ENCODE peak calls at places on chromosome 19, in eight cellular contexts. One of them, this sample, is unnamed.

GRCh38 chr19:38375748-38376147 is 1.4 kb downstream of the PSMD8 start:
- DNase-seq in AG09319: no peak
- DNase-seq in cardiac fibroblast: peak; percentile 23
- DNase-seq in mucosa of descending colon: no peak
- DNase-seq in glutamatergic neuron: no peak
- DNase-seq in GM23338: no peak
- DNase-seq in tibial nerve: no peak
- DNase-seq in endothelial cell: no peak
- DNase-seq in this sample: no peak

GRCh38 chr19:40210919-40211318 is 7.3 kb downstream of the TTC9B start:
- DNase-seq in glutamatergic neuron: no peak
- DNase-seq in AG09319: no peak
- DNase-seq in mucosa of descending colon: no peak
- DNase-seq in endothelial cell: no peak
- DNase-seq in GM23338: peak; percentile 62
- DNase-seq in tibial nerve: no peak
- DNase-seq in cardiac fibroblast: no peak
- DNase-seq in this sample: no peak

GRCh38 chr19:18097993-18098890 is 664 bp downstream of the MAST3 start:
- DNase-seq in cardiac fibroblast: no peak
- DNase-seq in tibial nerve: no peak
- DNase-seq in GM23338: no peak
- DNase-seq in endothelial cell: no peak
- DNase-seq in AG09319: no peak
- DNase-seq in glutamatergic neuron: no peak
- DNase-seq in mucosa of descending colon: no peak
- DNase-seq in this sample: no peak

GRCh38 chr19:3762501-3763459 is at the start of gene MRPL54:
- DNase-seq in mucosa of descending colon: peak; percentile 100
- DNase-seq in AG09319: peak; percentile 98
- DNase-seq in glutamatergic neuron: peak; percentile 100
- DNase-seq in endothelial cell: peak; percentile 99
- DNase-seq in cardiac fibroblast: peak; percentile 99
- DNase-seq in tibial nerve: peak; percentile 97
- DNase-seq in GM23338: peak; percentile 99
- DNase-seq in this sample: peak; percentile 96

GRCh38 chr19:33241530-33242101 is 16.0 kb upstream of the SLC7A10 start:
- DNase-seq in cardiac fibroblast: peak; percentile 6
- DNase-seq in tibial nerve: no peak
- DNase-seq in mucosa of descending colon: peak; percentile 59
- DNase-seq in AG09319: no peak
- DNase-seq in endothelial cell: no peak
- DNase-seq in glutamatergic neuron: no peak
- DNase-seq in GM23338: peak; percentile 55
- DNase-seq in this sample: no peak

GRCh38 chr19:28691683-28692082 is 521.3 kb downstream of the UQCRFS1 start:
- DNase-seq in GM23338: no peak
- DNase-seq in tibial nerve: no peak
- DNase-seq in AG09319: no peak
- DNase-seq in endothelial cell: no peak
- DNase-seq in glutamatergic neuron: no peak
- DNase-seq in cardiac fibroblast: peak; percentile 6
- DNase-seq in mucosa of descending colon: no peak
- DNase-seq in this sample: no peak

GRCh38 chr19:1591421-1592022 is 1.1 kb downstream of the MBD3 start:
- DNase-seq in tibial nerve: no peak
- DNase-seq in mucosa of descending colon: peak; percentile 61
- DNase-seq in glutamatergic neuron: no peak
- DNase-seq in cardiac fibroblast: peak; percentile 13
- DNase-seq in endothelial cell: no peak
- DNase-seq in GM23338: no peak
- DNase-seq in AG09319: no peak
- DNase-seq in this sample: no peak

GRCh38 chr19:13804830-13805683 is 9.8 kb downstream of the ZSWIM4 start:
- DNase-seq in cardiac fibroblast: no peak
- DNase-seq in mucosa of descending colon: no peak
- DNase-seq in tibial nerve: no peak
- DNase-seq in endothelial cell: peak; percentile 39
- DNase-seq in glutamatergic neuron: peak; percentile 62
- DNase-seq in GM23338: peak; percentile 89
- DNase-seq in AG09319: no peak
- DNase-seq in this sample: no peak

GRCh38 chr19:10332158-10332964 is 968 bp downstream of the RAVER1 start:
- DNase-seq in AG09319: no peak
- DNase-seq in tibial nerve: no peak
- DNase-seq in glutamatergic neuron: no peak
- DNase-seq in GM23338: no peak
- DNase-seq in mucosa of descending colon: no peak
- DNase-seq in endothelial cell: peak; percentile 18
- DNase-seq in cardiac fibroblast: no peak
- DNase-seq in this sample: no peak

GRCh38 chr19:54439174-54439851 is 9.7 kb upstream of the LENG8 start:
- DNase-seq in AG09319: no peak
- DNase-seq in endothelial cell: peak; percentile 66
- DNase-seq in cardiac fibroblast: peak; percentile 54
- DNase-seq in glutamatergic neuron: peak; percentile 77
- DNase-seq in mucosa of descending colon: peak; percentile 36
- DNase-seq in tibial nerve: no peak
- DNase-seq in GM23338: peak; percentile 93
- DNase-seq in this sample: no peak

GRCh38 chr19:49590071-49590970 is 661 bp upstream of the PRR12 start:
- DNase-seq in cardiac fibroblast: peak; percentile 98
- DNase-seq in mucosa of descending colon: peak; percentile 98
- DNase-seq in glutamatergic neuron: peak; percentile 93
- DNase-seq in tibial nerve: peak; percentile 90
- DNase-seq in GM23338: peak; percentile 100
- DNase-seq in AG09319: peak; percentile 85
- DNase-seq in endothelial cell: peak; percentile 92
- DNase-seq in this sample: peak; percentile 95

GRCh38 chr19:49591731-49592485 is 926 bp downstream of the PRR12 start:
- DNase-seq in GM23338: peak; percentile 82
- DNase-seq in mucosa of descending colon: peak; percentile 81
- DNase-seq in endothelial cell: peak; percentile 40
- DNase-seq in glutamatergic neuron: peak; percentile 56
- DNase-seq in cardiac fibroblast: peak; percentile 42
- DNase-seq in AG09319: no peak
- DNase-seq in tibial nerve: no peak
- DNase-seq in this sample: no peak

GRCh38 chr19:49589391-49589790 is 1.6 kb upstream of the PRR12 start:
- DNase-seq in GM23338: no peak
- DNase-seq in mucosa of descending colon: no peak
- DNase-seq in endothelial cell: no peak
- DNase-seq in cardiac fibroblast: no peak
- DNase-seq in glutamatergic neuron: no peak
- DNase-seq in AG09319: no peak
- DNase-seq in tibial nerve: no peak
- DNase-seq in this sample: no peak

GRCh38 chr19:49592486-49593232 is 1.7 kb downstream of the PRR12 start:
- DNase-seq in mucosa of descending colon: peak; percentile 63
- DNase-seq in glutamatergic neuron: no peak
- DNase-seq in AG09319: no peak
- DNase-seq in cardiac fibroblast: no peak
- DNase-seq in GM23338: peak; percentile 69
- DNase-seq in endothelial cell: no peak
- DNase-seq in tibial nerve: no peak
- DNase-seq in this sample: no peak

GRCh38 chr19:49590971-49591730 is at the start of gene PRR12:
- DNase-seq in cardiac fibroblast: peak; percentile 81
- DNase-seq in endothelial cell: peak; percentile 45
- DNase-seq in AG09319: no peak
- DNase-seq in glutamatergic neuron: peak; percentile 66
- DNase-seq in tibial nerve: no peak
- DNase-seq in GM23338: peak; percentile 83
- DNase-seq in mucosa of descending colon: peak; percentile 81
- DNase-seq in this sample: no peak
- TF ChIP-seq CTCF in cardiac fibroblast: no peak
- TF ChIP-seq CTCF in endothelial cell: no peak
- TF ChIP-seq CTCF in AG09319: no peak
- TF ChIP-seq CTCF in glutamatergic neuron: no peak
- TF ChIP-seq CTCF in tibial nerve: no peak
- TF ChIP-seq CTCF in GM23338: no peak
- TF ChIP-seq CTCF in mucosa of descending colon: no peak
- TF ChIP-seq CTCF in this sample: no peak

DNA sequence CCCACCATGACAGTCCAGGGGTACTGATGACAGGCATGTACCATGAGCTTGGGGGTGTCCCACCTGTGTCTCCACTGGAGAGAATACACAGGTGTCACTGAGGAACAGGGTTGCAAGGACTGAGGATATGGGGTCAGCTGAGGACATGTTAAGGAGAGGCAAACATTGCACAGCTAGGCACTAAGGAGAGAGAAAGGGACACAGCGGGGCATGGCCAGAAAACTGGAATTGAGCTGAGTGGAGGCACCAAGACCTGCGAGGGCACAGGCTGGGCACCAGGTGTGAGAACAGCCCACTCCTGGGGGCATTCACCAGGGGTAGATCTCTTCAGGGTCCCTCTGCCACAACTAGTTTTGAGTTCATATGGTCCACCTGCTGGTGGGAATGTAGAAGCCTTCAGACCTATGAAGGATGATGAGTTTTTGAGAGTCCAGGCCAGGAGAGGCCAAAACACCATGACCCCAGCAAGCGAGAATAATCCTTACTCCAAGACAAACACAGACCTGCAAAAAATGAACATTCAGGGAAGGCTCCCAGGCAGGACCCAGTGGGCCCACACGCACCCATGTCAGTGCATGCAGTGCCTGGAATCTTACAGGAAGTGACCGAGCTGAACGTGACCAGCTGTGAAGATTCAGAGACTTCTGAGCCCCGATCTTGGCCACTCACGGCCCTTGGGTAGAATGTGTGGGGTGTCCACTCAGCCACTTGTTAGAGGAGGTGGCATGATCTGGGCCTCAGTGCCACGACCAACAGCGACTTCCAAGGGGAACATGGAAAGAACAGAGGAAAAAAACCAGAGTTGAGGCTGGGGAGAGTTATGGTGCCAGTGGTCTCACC is 1.4 kb upstream of the ZNF584 start:
- DNase-seq in GM23338: peak; percentile 52
- DNase-seq in glutamatergic neuron: no peak
- DNase-seq in tibial nerve: no peak
- DNase-seq in AG09319: no peak
- DNase-seq in mucosa of descending colon: no peak
- DNase-seq in cardiac fibroblast: no peak
- DNase-seq in endothelial cell: no peak
- DNase-seq in this sample: no peak
- TF ChIP-seq CTCF in GM23338: peak; percentile 46
- TF ChIP-seq CTCF in glutamatergic neuron: peak; percentile 33
- TF ChIP-seq CTCF in tibial nerve: peak; percentile 33
- TF ChIP-seq CTCF in AG09319: peak; percentile 21
- TF ChIP-seq CTCF in mucosa of descending colon: no peak
- TF ChIP-seq CTCF in cardiac fibroblast: peak; percentile 43
- TF ChIP-seq CTCF in endothelial cell: peak; percentile 39
- TF ChIP-seq CTCF in this sample: no peak

GRCh38 chr19:49791776-49792445 is 21.2 kb downstream of the FUZ start:
- DNase-seq in endothelial cell: no peak
- DNase-seq in GM23338: no peak
- DNase-seq in glutamatergic neuron: no peak
- DNase-seq in cardiac fibroblast: no peak
- DNase-seq in tibial nerve: no peak
- DNase-seq in mucosa of descending colon: no peak
- DNase-seq in AG09319: no peak
- DNase-seq in this sample: no peak

GRCh38 chr19:49795615-49796014 is 17.5 kb downstream of the FUZ start:
- DNase-seq in cardiac fibroblast: no peak
- DNase-seq in mucosa of descending colon: no peak
- DNase-seq in tibial nerve: no peak
- DNase-seq in GM23338: no peak
- DNase-seq in glutamatergic neuron: no peak
- DNase-seq in AG09319: no peak
- DNase-seq in endothelial cell: no peak
- DNase-seq in this sample: no peak

GRCh38 chr19:49792829-49793560 is 20.1 kb downstream of the FUZ start:
- DNase-seq in GM23338: no peak
- DNase-seq in endothelial cell: no peak
- DNase-seq in mucosa of descending colon: no peak
- DNase-seq in tibial nerve: no peak
- DNase-seq in AG09319: no peak
- DNase-seq in glutamatergic neuron: no peak
- DNase-seq in cardiac fibroblast: no peak
- DNase-seq in this sample: no peak

GRCh38 chr19:49790866-49791265 is 22.2 kb downstream of the FUZ start:
- DNase-seq in AG09319: peak; percentile 29
- DNase-seq in mucosa of descending colon: no peak
- DNase-seq in glutamatergic neuron: no peak
- DNase-seq in tibial nerve: no peak
- DNase-seq in cardiac fibroblast: peak; percentile 76
- DNase-seq in endothelial cell: no peak
- DNase-seq in GM23338: no peak
- DNase-seq in this sample: no peak

DNA sequence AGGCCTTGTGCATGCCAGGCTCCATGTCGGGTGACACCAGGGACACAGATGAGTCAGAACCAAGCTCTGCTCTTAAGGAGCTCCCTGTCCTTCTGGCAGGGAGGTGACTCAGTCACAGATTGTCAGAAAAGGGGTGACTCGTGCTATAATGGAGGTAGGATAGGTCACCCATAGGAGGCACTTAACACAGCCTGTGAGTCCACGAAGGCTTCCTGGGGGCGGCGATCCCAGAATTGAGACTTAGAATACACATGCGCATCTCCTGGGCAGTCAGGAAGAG is 19.6 kb downstream of the FUZ start:
- DNase-seq in GM23338: no peak
- DNase-seq in tibial nerve: no peak
- DNase-seq in mucosa of descending colon: no peak
- DNase-seq in endothelial cell: no peak
- DNase-seq in AG09319: no peak
- DNase-seq in glutamatergic neuron: no peak
- DNase-seq in cardiac fibroblast: no peak
- DNase-seq in this sample: no peak
- TF ChIP-seq CTCF in GM23338: no peak
- TF ChIP-seq CTCF in tibial nerve: no peak
- TF ChIP-seq CTCF in mucosa of descending colon: no peak
- TF ChIP-seq CTCF in endothelial cell: no peak
- TF ChIP-seq CTCF in AG09319: no peak
- TF ChIP-seq CTCF in glutamatergic neuron: no peak
- TF ChIP-seq CTCF in cardiac fibroblast: no peak
- TF ChIP-seq CTCF in this sample: no peak

DNA sequence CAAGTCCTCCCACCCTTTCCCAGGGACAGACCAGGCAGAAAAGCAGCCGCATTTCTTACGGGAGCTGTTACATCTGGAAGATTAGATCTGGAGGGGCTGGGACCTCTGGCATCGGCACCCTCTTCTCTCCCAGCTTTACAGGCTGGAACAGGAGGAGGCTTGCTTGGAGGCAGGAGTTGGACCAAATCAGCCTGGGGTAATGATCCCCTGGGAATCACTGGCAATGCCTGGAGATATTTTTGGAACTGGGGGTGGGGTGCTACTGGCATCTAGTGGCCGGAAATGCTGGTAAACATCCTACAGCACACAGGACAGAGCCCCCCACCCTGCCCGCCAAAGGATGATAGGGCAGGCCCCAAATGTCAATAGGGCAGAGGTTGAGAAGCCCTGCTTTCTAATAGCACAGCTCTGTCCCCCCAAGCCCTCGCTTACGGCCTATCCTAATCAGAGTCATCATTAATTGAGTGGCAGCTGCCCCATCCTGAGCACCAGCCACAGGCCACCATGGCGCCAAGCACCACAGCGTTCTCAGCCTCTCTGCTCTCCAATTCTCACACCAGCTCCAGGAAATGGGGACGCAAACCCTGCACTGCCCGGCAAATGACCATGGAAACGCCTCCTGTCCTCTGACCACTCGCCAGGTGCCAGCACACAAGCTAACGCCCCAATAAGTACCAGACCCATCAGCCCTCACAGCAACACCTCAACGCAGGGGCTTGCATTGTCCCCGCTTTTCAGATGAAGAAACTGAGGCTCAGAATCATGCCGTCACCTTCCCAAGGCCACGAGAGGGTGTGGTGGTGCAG is 20.6 kb downstream of the LRRC4B start:
- DNase-seq in endothelial cell: no peak
- DNase-seq in mucosa of descending colon: no peak
- DNase-seq in glutamatergic neuron: no peak
- DNase-seq in tibial nerve: no peak
- DNase-seq in GM23338: no peak
- DNase-seq in AG09319: no peak
- DNase-seq in cardiac fibroblast: no peak
- DNase-seq in this sample: no peak
- TF ChIP-seq CTCF in endothelial cell: no peak
- TF ChIP-seq CTCF in mucosa of descending colon: no peak
- TF ChIP-seq CTCF in glutamatergic neuron: no peak
- TF ChIP-seq CTCF in tibial nerve: no peak
- TF ChIP-seq CTCF in GM23338: peak; percentile 26
- TF ChIP-seq CTCF in AG09319: no peak
- TF ChIP-seq CTCF in cardiac fibroblast: no peak
- TF ChIP-seq CTCF in this sample: no peak